ENCODE peak calls at places on chromosomes 7 and 10, in five cellular contexts. G is osteocyte, T is HFFc6, A is foreskin fibroblast, K is NB4. F is an unnamed sample.

GRCh38 chr7:157498690-157499089 is 161.9 kb downstream of the DNAJB6 start:
- DNase-seq in K (no peak), T (no peak), G (no peak), A (no peak), F (no peak)

GRCh38 chr10:84308481-84309304 is 19.7 kb upstream of the CCSER2 start:
- DNase-seq in A (peak), K (peak), T (no peak), G (no peak), F (no peak)

GRCh38 chr7:41256186-41256945 is 446.5 kb downstream of the INHBA start:
- DNase-seq in K (no peak), G (no peak), A (peak), T (peak), F (no peak)

GRCh38 chr10:52984169-52984568 is 211.6 kb upstream of the MBL2 start:
- DNase-seq in A (no peak), G (no peak), T (no peak), K (no peak), F (no peak)

GRCh38 chr7:151631149-151631967 is 111.7 kb upstream of the RHEB start:
- DNase-seq in K (peak), G (no peak), T (peak), A (peak), F (no peak)

GRCh38 chr10:29757551-29758297 is 123.0 kb upstream of the SVIL start:
- DNase-seq in G (no peak), T (no peak), A (no peak), K (peak), F (peak)

GRCh38 chr7:46568420-46569116 is 647.5 kb upstream of the IGFBP3 start:
- DNase-seq in K (no peak), T (no peak), G (no peak), A (no peak), F (no peak)

GRCh38 chr10:12799746-12800145 is 201.8 kb downstream of the CCDC3 start:
- DNase-seq in A (no peak), K (no peak), G (no peak), T (no peak), F (no peak)

GRCh38 chr10:72831696-72832355 is 61.7 kb upstream of the OIT3 start:
- DNase-seq in A (no peak), K (no peak), T (no peak), G (no peak), F (no peak)

GRCh38 chr10:101354584-101355070 is 662 bp downstream of the BTRC start:
- DNase-seq in G (no peak), K (no peak), A (no peak), T (no peak), F (no peak)

GRCh38 chr7:36570508-36571219 is 153.6 kb downstream of the AOAH start:
- DNase-seq in G (no peak), T (no peak), K (peak), A (no peak), F (no peak)

GRCh38 chr7:94303736-94304135 is 91.0 kb upstream of the COL1A2 start:
- DNase-seq in G (no peak), T (peak), A (peak), K (no peak), F (no peak)

GRCh38 chr7:90982228-90982627 is 282.0 kb upstream of the FZD1 start:
- DNase-seq in K (no peak), T (no peak), G (no peak), A (no peak), F (no peak)

GRCh38 chr10:67045404-67045803 is 119.6 kb downstream of the LRRTM3 start:
- DNase-seq in K (no peak), T (no peak), G (no peak), A (no peak), F (no peak)

GRCh38 chr10:30028006-30028441 is 31.4 kb downstream of the JCAD start:
- DNase-seq in G (no peak), K (no peak), A (no peak), T (no peak), F (no peak)

GRCh38 chr10:82254237-82254636 is 379.2 kb downstream of the NRG3 start:
- DNase-seq in T (no peak), K (no peak), G (no peak), A (no peak), F (peak)

GRCh38 chr10:20598590-20598989 is 298.5 kb downstream of the NEBL start:
- DNase-seq in A (peak), G (no peak), T (no peak), K (no peak), F (no peak)

GRCh38 chr10:129467346-129468119 is 492 bp downstream of the MGMT start:
- DNase-seq in A (no peak), K (peak), T (no peak), G (no peak), F (no peak)

GRCh38 chr7:151403764-151404163 is 6.1 kb downstream of the WDR86 start:
- DNase-seq in A (no peak), T (no peak), G (no peak), K (no peak), F (peak)

GRCh38 chr7:151735186-151735853 is 141.6 kb downstream of the PRKAG2 start:
- DNase-seq in A (no peak), T (no peak), G (no peak), K (no peak), F (peak)

GRCh38 chr10:20596065-20596760 is 300.9 kb downstream of the NEBL start:
- DNase-seq in T (no peak), K (no peak), A (peak), G (no peak), F (no peak)

DNA sequence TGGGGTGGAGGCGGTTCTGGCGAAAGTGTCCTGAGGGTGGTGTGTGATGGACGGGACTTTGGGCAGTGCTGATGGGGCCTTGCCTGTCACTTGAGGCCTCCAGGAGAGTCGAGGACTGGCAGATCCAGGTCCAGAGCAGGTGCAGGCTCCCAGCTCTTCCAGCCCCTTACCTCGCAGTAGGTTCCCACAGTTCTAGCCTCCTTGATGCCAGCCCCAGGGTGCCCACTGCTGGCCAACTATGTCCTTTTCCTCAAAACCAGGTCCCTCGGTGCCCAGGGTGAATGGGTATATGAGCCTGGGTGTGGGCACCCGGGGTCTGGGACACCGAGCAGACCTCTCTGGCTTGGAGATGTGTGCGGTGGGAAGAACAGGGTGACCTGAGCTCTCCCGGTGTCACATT is 8.3 kb downstream of the FAM20C start:
- DNase-seq in K (no peak), T (no peak), A (no peak), G (no peak), F (no peak)
- TF ChIP-seq CTCF in K (no peak), T (no peak), A (no peak), G (peak), F (no peak)

DNA sequence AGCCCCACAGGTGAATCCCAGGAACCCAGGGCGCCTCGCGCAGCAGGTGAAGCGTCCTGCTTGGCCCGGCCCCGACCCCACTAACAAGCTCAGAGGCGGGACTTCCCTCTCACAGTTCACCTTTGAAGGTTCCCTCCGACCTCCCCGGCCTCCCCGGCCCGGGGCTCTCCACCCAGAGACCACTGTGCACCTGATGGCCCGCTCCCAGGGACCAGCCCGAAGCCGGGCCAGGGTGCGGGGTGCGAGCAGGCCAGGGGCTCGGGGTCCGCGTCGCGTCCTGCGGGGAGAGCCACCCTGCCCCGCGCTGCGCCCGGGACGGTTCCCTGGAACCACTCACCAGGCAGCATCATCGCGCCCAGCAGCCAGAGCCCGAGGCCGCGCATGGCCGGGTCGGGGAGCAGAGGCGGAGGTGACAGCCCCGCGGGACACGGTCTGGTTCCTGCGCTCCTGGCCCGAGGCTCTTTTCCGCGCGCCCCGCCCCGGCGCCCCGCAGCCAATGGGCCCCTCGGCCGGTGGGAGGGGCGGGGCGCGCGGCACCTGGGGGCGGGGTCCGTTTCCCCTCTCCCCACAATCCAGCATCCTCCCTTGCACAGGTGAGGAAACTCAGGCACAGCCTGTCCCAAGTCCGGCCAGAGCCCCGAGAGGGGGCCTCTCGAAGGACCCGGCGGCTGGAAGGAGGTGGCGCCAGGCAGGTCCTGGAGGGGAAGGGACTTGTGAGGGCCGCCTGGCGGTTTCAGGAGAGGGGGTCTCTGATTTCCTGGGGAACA is at the start of gene ADAM8:
- DNase-seq in T (no peak), K (no peak), A (no peak), G (no peak), F (peak)
- TF ChIP-seq CTCF in T (no peak), K (no peak), A (no peak), G (no peak), F (no peak)

GRCh38 chr10:35640951-35641429 is 1.1 kb downstream of the FZD8 start:
- DNase-seq in A (peak), T (peak), K (no peak), G (peak), F (peak)

GRCh38 chr10:35643151-35643975 is 1.3 kb upstream of the FZD8 start:
- DNase-seq in K (peak), G (peak), A (peak), T (no peak), F (no peak)

GRCh38 chr10:35642793-35643114 is 658 bp upstream of the FZD8 start:
- DNase-seq in G (no peak), A (no peak), K (no peak), T (no peak), F (no peak)

GRCh38 chr10:35641430-35642015 is 573 bp downstream of the FZD8 start:
- DNase-seq in T (no peak), G (no peak), A (peak), K (no peak), F (no peak)

DNA sequence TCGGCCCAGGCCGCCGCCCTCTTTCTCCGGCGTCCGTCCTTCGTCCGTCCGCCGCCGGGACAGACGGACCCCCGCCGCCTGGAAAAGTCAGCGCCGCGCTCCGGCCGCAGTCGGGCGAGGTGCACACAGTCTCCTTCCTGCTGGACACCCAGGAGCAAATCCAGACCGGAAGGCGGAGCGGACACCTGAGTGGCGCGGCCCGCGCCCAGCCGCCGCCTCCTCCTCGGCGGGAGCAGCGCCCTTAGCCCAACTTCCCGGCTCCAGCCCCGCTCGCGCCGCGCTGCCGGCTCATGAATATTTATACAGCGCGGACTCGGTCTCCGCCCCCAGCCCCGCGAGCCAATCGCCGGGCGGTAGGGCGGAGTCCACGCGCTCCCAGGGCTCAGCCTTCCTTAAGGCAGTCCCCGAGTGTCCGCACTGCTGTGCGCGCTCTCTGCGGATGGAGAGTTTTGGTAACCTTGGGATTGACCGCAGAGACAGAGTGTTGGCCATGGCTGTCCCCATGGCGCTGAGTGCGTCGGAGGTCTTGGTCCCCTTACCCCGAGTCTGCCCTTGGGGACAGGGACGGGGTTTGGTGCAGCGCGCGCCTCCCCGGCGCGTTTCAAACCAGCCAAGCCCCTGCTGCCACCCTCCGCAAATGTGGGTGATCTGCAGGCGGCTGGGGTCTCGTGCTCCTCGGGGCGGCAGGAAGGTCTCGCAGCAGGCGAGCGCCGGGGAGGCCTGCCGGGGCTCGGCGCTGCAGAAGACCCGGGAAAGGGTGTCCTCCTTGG is at the start of gene FZD8:
- DNase-seq in K (peak), G (peak), T (peak), A (peak), F (peak)
- TF ChIP-seq CTCF in K (no peak), G (peak), T (no peak), A (no peak), F (no peak)

GRCh38 chr10:125217986-125218675 is 57.8 kb upstream of the CTBP2 start:
- DNase-seq in G (no peak), T (peak), A (no peak), K (peak), F (peak)
- TF ChIP-seq CTCF in G (no peak), T (peak), A (no peak), K (no peak), F (no peak)

GRCh38 chr7:80661729-80662128 is 23.3 kb downstream of the CD36 start:
- DNase-seq in T (no peak), G (no peak), A (no peak), K (peak), F (no peak)
- TF ChIP-seq CTCF in T (peak), G (peak), A (peak), K (peak), F (peak)

GRCh38 chr10:70267161-70267933 is 16.5 kb downstream of the NPFFR1 start:
- DNase-seq in A (peak), K (peak), T (peak), G (no peak), F (peak)
- TF ChIP-seq CTCF in A (no peak), K (peak), T (peak), G (peak), F (peak)

DNA sequence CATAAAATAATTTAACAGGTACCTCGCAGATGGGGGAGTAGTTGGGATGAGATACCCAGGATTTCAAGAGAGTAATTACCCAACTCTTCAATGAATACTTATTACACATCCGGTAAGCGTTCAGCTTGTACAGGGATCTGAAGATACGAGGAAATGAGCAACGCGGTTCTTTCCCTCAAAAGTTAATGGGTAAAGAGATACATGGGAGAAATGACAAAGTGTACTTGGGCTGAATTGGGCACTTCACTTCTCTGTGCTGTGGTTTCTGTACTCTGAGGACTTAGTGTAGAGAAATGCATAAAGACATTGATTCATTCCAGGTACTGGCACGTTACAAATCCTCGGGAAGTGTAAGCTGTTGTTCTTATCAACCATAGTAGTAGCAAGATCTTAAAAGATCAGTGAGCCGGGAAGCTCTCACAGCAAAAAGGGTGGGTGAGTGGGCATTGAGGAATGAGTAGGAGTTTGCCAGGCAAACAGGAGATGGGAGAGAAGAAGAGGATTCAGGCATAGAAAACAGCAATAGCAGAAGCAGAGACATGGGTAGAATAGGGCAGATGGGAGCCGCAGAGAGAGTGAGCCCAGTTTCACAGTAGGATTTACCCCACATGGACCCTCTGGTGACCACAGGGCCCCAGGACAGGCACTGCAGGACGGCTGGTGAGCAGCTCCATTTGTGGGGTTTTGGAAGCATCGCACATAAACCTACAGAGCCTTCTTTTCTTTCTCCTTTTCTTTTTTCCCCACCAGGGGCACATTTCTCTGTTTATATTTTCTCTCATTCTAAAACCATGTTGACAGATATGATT is 304.3 kb upstream of the PITRM1 start:
- DNase-seq in G (no peak), K (no peak), T (no peak), A (no peak), F (no peak)
- TF ChIP-seq CTCF in G (no peak), K (no peak), T (peak), A (no peak), F (no peak)

F was measured in PC-9.